ENCODE peak calls at places on chromosomes 11 and 22, in eight cellular contexts. One of them, this sample, is unnamed.

GRCh38 chr22:47918936-47919505 is 1156.6 kb downstream of the TBC1D22A start:
- DNase-seq in kidney: no peak
- DNase-seq in brain microvascular endothelial cell: no peak
- DNase-seq in left ventricle myocardium inferior: no peak
- DNase-seq in cardiac muscle cell: no peak
- DNase-seq in iris pigment epithelial cell: no peak
- DNase-seq in cardiac fibroblast: no peak
- DNase-seq in Right ventricle myocardium superior: no peak
- DNase-seq in this sample: no peak

GRCh38 chr11:5922749-5923426 is 19.2 kb upstream of the OR56A3 start:
- DNase-seq in cardiac muscle cell: no peak
- DNase-seq in kidney: no peak
- DNase-seq in left ventricle myocardium inferior: no peak
- DNase-seq in cardiac fibroblast: no peak
- DNase-seq in iris pigment epithelial cell: peak; percentile 39
- DNase-seq in brain microvascular endothelial cell: peak; percentile 12
- DNase-seq in Right ventricle myocardium superior: no peak
- DNase-seq in this sample: peak; percentile 2

GRCh38 chr11:36818410-36818809 is 220.4 kb upstream of the RAG2 start:
- DNase-seq in Right ventricle myocardium superior: no peak
- DNase-seq in brain microvascular endothelial cell: no peak
- DNase-seq in iris pigment epithelial cell: no peak
- DNase-seq in cardiac muscle cell: no peak
- DNase-seq in kidney: no peak
- DNase-seq in cardiac fibroblast: no peak
- DNase-seq in left ventricle myocardium inferior: no peak
- DNase-seq in this sample: no peak

GRCh38 chr11:3859373-3859881 is 4.0 kb downstream of the STIM1 start:
- DNase-seq in left ventricle myocardium inferior: peak; percentile 69
- DNase-seq in iris pigment epithelial cell: no peak
- DNase-seq in cardiac muscle cell: peak; percentile 82
- DNase-seq in brain microvascular endothelial cell: no peak
- DNase-seq in Right ventricle myocardium superior: peak; percentile 78
- DNase-seq in kidney: no peak
- DNase-seq in cardiac fibroblast: no peak
- DNase-seq in this sample: no peak

GRCh38 chr22:44773082-44773481 is 20.7 kb downstream of the ARHGAP8 start:
- DNase-seq in kidney: no peak
- DNase-seq in Right ventricle myocardium superior: no peak
- DNase-seq in cardiac muscle cell: no peak
- DNase-seq in left ventricle myocardium inferior: no peak
- DNase-seq in iris pigment epithelial cell: no peak
- DNase-seq in brain microvascular endothelial cell: no peak
- DNase-seq in cardiac fibroblast: no peak
- DNase-seq in this sample: no peak

GRCh38 chr22:44535362-44536095 is 37.5 kb upstream of the RTL6 start:
- DNase-seq in brain microvascular endothelial cell: no peak
- DNase-seq in cardiac fibroblast: no peak
- DNase-seq in cardiac muscle cell: no peak
- DNase-seq in Right ventricle myocardium superior: no peak
- DNase-seq in iris pigment epithelial cell: no peak
- DNase-seq in left ventricle myocardium inferior: no peak
- DNase-seq in kidney: no peak
- DNase-seq in this sample: no peak

GRCh38 chr11:8758619-8759169 is 76.1 kb downstream of the RPL27A start:
- DNase-seq in cardiac muscle cell: no peak
- DNase-seq in iris pigment epithelial cell: no peak
- DNase-seq in left ventricle myocardium inferior: no peak
- DNase-seq in brain microvascular endothelial cell: no peak
- DNase-seq in kidney: peak; percentile 72
- DNase-seq in cardiac fibroblast: no peak
- DNase-seq in Right ventricle myocardium superior: no peak
- DNase-seq in this sample: no peak

GRCh38 chr11:12137005-12137690 is 26.8 kb downstream of the MICAL2 start:
- DNase-seq in cardiac muscle cell: no peak
- DNase-seq in brain microvascular endothelial cell: no peak
- DNase-seq in Right ventricle myocardium superior: peak; percentile 40
- DNase-seq in iris pigment epithelial cell: no peak
- DNase-seq in cardiac fibroblast: no peak
- DNase-seq in kidney: no peak
- DNase-seq in left ventricle myocardium inferior: no peak
- DNase-seq in this sample: no peak

GRCh38 chr22:26748845-26749244 is 91.5 kb downstream of the MIAT start:
- DNase-seq in cardiac fibroblast: no peak
- DNase-seq in cardiac muscle cell: no peak
- DNase-seq in brain microvascular endothelial cell: no peak
- DNase-seq in iris pigment epithelial cell: no peak
- DNase-seq in kidney: no peak
- DNase-seq in left ventricle myocardium inferior: no peak
- DNase-seq in Right ventricle myocardium superior: no peak
- DNase-seq in this sample: no peak

GRCh38 chr11:113992459-113993105 is 17.7 kb downstream of the HTR3A start:
- DNase-seq in iris pigment epithelial cell: no peak
- DNase-seq in left ventricle myocardium inferior: no peak
- DNase-seq in brain microvascular endothelial cell: no peak
- DNase-seq in Right ventricle myocardium superior: no peak
- DNase-seq in cardiac fibroblast: no peak
- DNase-seq in kidney: no peak
- DNase-seq in cardiac muscle cell: no peak
- DNase-seq in this sample: no peak

GRCh38 chr11:69044111-69045013 is 4.4 kb upstream of the TPCN2 start:
- DNase-seq in left ventricle myocardium inferior: peak; percentile 78
- DNase-seq in iris pigment epithelial cell: peak; percentile 71
- DNase-seq in cardiac fibroblast: peak; percentile 72
- DNase-seq in cardiac muscle cell: peak; percentile 82
- DNase-seq in kidney: peak; percentile 86
- DNase-seq in Right ventricle myocardium superior: peak; percentile 84
- DNase-seq in brain microvascular endothelial cell: peak; percentile 53
- DNase-seq in this sample: peak; percentile 83

This sample was measured in choroid plexus epithelial cell.